ENCODE peak calls at places on chromosomes 16 and 17, in nine cellular contexts. G, K, V, J, R, E, X, U and A are unnamed samples. For H3K4me1, the result is how much of the 10 kb centered on the place peaks cover.

GRCh38 chr17:44345497-44346026 is 460 bp downstream of the GRN start:
- DNase-seq in J (peak), G (no peak), K (peak), E (peak), V (peak), R (peak), X (peak), U (peak), A (peak)

GRCh38 chr16:5058476-5058875 is 7.3 kb downstream of the C16orf89 start:
- DNase-seq in U (no peak), V (peak), R (peak), E (peak), X (peak), J (peak), K (no peak), G (no peak), A (no peak)

GRCh38 chr16:58515871-58516767 is 802 bp downstream of the SETD6 start:
- DNase-seq in R (peak), J (no peak), G (peak), E (peak), U (no peak), X (no peak), K (no peak), V (peak), A (peak)

GRCh38 chr16:31453255-31454204 is 5.8 kb upstream of the ARMC5 start:
- DNase-seq in G (peak), J (peak), K (no peak), V (peak), X (no peak), U (no peak), E (peak), R (peak), A (no peak)

GRCh38 chr17:9021158-9021984 is at the start of gene NTN1:
- DNase-seq in K (peak), E (peak), R (peak), J (peak), G (peak), U (peak), V (peak), X (no peak), A (peak)

GRCh38 chr17:732788-733720 is 658 bp downstream of the TLCD3A start:
- DNase-seq in K (no peak), E (peak), G (peak), J (peak), V (peak), U (peak), R (no peak), X (peak), A (no peak)

GRCh38 chr17:28335201-28335958 is at the start of the genes IFT20 and TNFAIP1:
- DNase-seq in J (peak), G (peak), X (peak), U (peak), V (peak), K (peak), E (peak), R (peak), A (peak)

GRCh38 chr17:68759343-68760140 is 158.4 kb upstream of the FAM20A start:
- DNase-seq in R (peak), K (peak), G (peak), J (peak), U (no peak), X (peak), E (peak), V (peak), A (no peak)

GRCh38 chr17:73646409-73647305 is 2.4 kb upstream of the SDK2 start:
- DNase-seq in U (no peak), G (peak), X (no peak), R (peak), V (peak), K (no peak), J (no peak), E (peak), A (peak)

GRCh38 chr16:11032922-11033291 is 88.5 kb downstream of the CLEC16A start:
- DNase-seq in J (peak), V (peak), K (no peak), X (no peak), G (no peak), U (no peak), R (no peak), E (peak), A (no peak)

GRCh38 chr17:38572665-38573365 is 32.9 kb downstream of the SRCIN1 start:
- DNase-seq in K (peak), R (peak), G (no peak), V (peak), U (no peak), X (no peak), J (no peak), E (peak), A (no peak)

GRCh38 chr17:10616502-10617119 is 40.5 kb downstream of the MYH3 start:
- DNase-seq in G (peak), K (peak), U (peak), J (peak), R (peak), V (peak), E (peak), X (peak), A (peak)

GRCh38 chr17:49779730-49780220 is 8.7 kb upstream of the KAT7 start:
- DNase-seq in G (no peak), U (no peak), J (peak), E (peak), R (no peak), K (peak), X (peak), V (no peak), A (peak)

DNA sequence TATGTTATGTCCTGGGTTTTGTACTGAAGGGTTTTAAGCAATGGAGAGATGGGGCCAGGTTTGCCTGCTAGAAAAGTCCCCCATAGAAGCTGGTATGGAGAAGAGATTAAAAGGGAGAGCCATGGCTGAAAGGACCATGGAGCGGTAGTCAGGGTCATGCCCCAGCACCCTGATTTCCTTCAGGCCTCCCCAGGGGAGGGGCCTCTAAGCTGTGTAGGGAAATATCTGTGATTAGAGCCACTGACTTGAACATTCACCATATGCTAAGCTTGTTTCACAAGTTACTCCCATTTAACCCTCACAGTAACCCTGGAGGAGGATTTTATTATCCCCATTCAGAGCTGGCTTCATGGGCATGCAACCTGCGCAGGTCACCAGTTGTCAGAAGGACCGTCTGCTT is 3.8 kb upstream of the ATP2A3 start:
- DNase-seq in U (no peak), V (no peak), J (no peak), G (no peak), K (no peak), X (no peak), E (no peak), R (no peak), A (no peak)
- H3K4me1 ChIP-seq in U (under half), V (under half), J (under half), G (under half), K (under half), X (under half), E (under half), R (under half), A (under half)

DNA sequence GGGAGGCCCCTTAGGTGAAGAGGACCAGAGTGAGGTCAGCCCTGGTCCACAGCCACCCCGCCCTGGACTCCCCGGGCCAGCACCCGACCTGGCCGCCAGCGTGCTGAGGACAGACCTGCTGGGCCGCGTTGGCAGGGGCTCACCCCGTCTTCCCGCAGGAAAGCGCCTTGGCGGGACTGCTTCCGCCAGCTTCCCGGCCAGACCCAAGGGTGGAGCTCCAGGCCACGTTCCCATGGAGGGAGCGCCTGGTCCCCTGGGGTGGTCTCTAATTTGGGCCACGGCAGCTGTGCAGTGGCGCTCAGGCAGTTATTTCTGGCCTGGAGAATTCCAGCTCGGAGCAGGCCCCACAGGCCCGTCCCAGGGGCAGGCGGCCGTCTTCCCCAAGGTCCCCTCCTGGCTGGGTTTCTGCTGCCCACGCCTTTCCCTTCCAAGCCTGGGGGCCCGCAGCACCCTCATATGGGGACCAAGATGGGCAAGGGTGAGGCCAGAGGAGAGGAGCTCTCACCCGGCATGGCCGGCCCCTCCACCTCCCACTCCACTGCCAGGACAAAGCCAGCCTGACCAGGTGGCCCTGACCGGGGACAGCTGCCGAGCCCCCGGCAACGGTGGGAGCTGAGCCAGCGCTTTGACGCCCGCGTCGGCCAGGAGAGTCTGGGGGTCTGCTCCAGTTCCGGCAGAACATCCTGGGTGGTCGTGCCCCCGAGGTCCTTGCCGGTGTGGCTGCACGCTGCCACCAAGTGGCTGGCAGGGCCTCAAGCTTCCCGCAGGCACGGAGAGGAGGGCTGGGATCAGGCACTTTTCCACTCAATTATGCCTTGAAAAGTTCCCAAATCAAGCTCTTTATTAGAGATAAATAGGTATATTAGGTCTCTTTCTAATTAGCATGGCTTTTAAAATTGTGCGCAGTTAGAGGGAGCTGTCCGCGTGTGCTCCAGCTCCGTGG is 28.1 kb downstream of the CACNA1H start:
- DNase-seq in X (no peak), E (peak), G (no peak), R (no peak), K (no peak), J (no peak), U (no peak), V (no peak), A (no peak)
- H3K27ac ChIP-seq in X (no peak), E (no peak), G (peak), R (no peak), K (no peak), J (no peak), U (no peak), V (no peak), A (no peak)

DNA sequence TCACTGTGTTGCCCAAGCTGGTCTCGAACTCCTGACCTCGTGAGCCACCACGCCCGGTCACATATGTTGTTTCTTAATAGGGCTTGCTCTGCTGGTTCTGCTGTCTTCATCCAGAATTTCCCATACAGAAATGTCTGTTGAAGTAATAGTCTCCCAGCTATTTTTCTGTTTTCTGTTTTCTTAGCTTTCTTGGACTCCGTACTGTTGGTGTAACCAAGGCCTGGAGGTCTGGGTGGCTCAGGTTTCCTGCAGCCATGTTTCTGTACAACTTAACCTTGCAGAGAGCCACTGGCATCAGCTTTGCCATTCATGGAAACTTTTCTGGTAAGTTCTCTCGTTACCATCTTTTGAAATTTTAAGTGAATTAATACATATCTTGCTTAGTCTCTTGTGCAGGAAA is 2.8 kb downstream of the SF3B3 start:
- DNase-seq in R (no peak), V (no peak), E (no peak), K (no peak), U (no peak), J (no peak), X (no peak), G (no peak), A (no peak)
- H3K4me1 ChIP-seq in R (under half), V (under half), E (under half), K (half or more), U (half or more), J (under half), X (under half), G (under half), A (half or more)

GRCh38 chr17:66724581-66725341 is 110.2 kb upstream of the CACNG5 start:
- DNase-seq in R (peak), U (no peak), E (no peak), J (peak), K (no peak), V (no peak), X (peak), G (no peak), A (no peak)
- H3K27ac ChIP-seq in R (no peak), U (no peak), E (no peak), J (no peak), K (no peak), V (no peak), X (no peak), G (no peak), A (no peak)

GRCh38 chr16:1613240-1613639 is 1.1 kb downstream of the CRAMP1 start:
- DNase-seq in G (no peak), E (peak), J (no peak), K (peak), V (no peak), U (no peak), X (peak), R (no peak), A (peak)

GRCh38 chr16:1610071-1610840 is 1.6 kb downstream of the IFT140 start:
- DNase-seq in K (peak), X (peak), G (peak), V (peak), J (peak), U (peak), R (peak), E (peak), A (peak)

GRCh38 chr16:1613728-1614225 is 1.6 kb downstream of the CRAMP1 start:
- DNase-seq in X (no peak), E (peak), V (peak), G (no peak), K (peak), R (no peak), U (no peak), J (no peak), A (no peak)

GRCh38 chr16:1612320-1613111 is at the start of gene CRAMP1:
- DNase-seq in E (peak), U (no peak), J (peak), G (no peak), R (no peak), K (peak), V (peak), X (peak), A (no peak)

GRCh38 chr16:1610841-1611653 is 825 bp downstream of the IFT140 start:
- DNase-seq in V (no peak), X (no peak), R (no peak), K (no peak), J (peak), G (no peak), U (no peak), E (no peak), A (peak)
- H3K4me1 ChIP-seq in V (under half), X (under half), R (under half), K (half or more), J (under half), G (under half), U (under half), E (under half), A (under half)